ENCODE peak calls at places on chromosomes 6 and 20, in seven cellular contexts. Q is GM12878, Z is spleen, J is stomach, P is H1, R is breast epithelium, E is GM23338. I is an unnamed sample.

GRCh38 chr6:35764238-35764896 is 12.0 kb upstream of the CLPSL2 start:
- DNase-seq in Q (no peak), Z (no peak), J (no peak), P (peak), R (peak), E (peak), I (no peak)

GRCh38 chr6:75230484-75231325 is 12.9 kb downstream of the COX7A2 start:
- DNase-seq in Q (no peak), Z (no peak), J (no peak), P (no peak), R (no peak), E (peak), I (peak)

GRCh38 chr20:47235853-47236638 is 120.5 kb downstream of the ZMYND8 start:
- DNase-seq in Q (no peak), Z (no peak), J (no peak), P (no peak), R (no peak), E (no peak), I (no peak)

GRCh38 chr6:2426561-2427340 is 181.3 kb upstream of the GMDS start:
- DNase-seq in Q (no peak), Z (no peak), J (no peak), P (no peak), R (no peak), E (no peak), I (no peak)

GRCh38 chr20:6718660-6719059 is 48.8 kb upstream of the BMP2 start:
- DNase-seq in Q (no peak), Z (no peak), J (no peak), P (no peak), R (no peak), E (peak), I (no peak)

GRCh38 chr6:113414511-113414910 is 442.6 kb upstream of the MARCKS start:
- DNase-seq in Q (no peak), Z (no peak), J (peak), P (no peak), R (no peak), E (no peak), I (no peak)

GRCh38 chr6:43669050-43669921 is 18.3 kb downstream of the MRPS18A start:
- DNase-seq in Q (no peak), Z (no peak), J (peak), P (no peak), R (no peak), E (peak), I (no peak)

GRCh38 chr20:25285091-25285647 is 37.3 kb downstream of the PYGB start:
- DNase-seq in Q (no peak), Z (peak), J (peak), P (no peak), R (peak), E (peak), I (no peak)

GRCh38 chr6:37171141-37171969 is 1.4 kb downstream of the PIM1 start:
- DNase-seq in Q (no peak), Z (peak), J (peak), P (no peak), R (peak), E (peak), I (no peak)

GRCh38 chr20:38134427-38135281 is 30.4 kb downstream of the TGM2 start:
- DNase-seq in Q (no peak), Z (peak), J (no peak), P (no peak), R (no peak), E (peak), I (no peak)

GRCh38 chr6:7730852-7731251 is 5.0 kb downstream of the BMP6 start:
- DNase-seq in Q (no peak), Z (no peak), J (no peak), P (no peak), R (no peak), E (no peak), I (no peak)

GRCh38 chr6:151494235-151494950 is 576 bp downstream of the CCDC170 start:
- DNase-seq in Q (no peak), Z (peak), J (peak), P (no peak), R (peak), E (peak), I (no peak)

GRCh38 chr6:37109714-37110454 is 60.1 kb upstream of the PIM1 start:
- DNase-seq in Q (no peak), Z (no peak), J (no peak), P (no peak), R (no peak), E (no peak), I (no peak)

DNA sequence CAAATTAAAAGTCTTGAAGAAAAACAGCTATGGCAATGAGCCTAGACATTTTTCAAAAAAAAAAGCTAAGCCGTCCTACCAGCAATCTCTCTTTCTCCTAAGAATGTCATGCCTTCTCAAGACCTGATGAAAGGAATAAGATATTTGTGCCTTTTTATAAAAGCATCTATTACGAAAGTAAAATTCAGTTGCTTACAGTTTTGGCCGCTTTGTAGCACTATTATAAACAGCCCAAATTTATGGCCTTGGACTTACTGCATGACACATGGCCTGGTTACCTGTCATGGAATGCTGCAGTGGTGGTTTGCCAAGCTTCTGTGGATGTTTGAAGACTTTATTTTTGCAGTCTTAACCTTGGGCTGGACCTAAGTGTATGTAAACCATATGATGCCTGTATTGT is 22.2 kb upstream of the VAPB start:
- DNase-seq in Q (no peak), Z (no peak), J (no peak), P (no peak), R (no peak), E (no peak), I (no peak)
- TF ChIP-seq POLR2AphosphoS5 in Q (no peak), Z (no peak), J (peak), P (no peak), R (no peak), E (no peak), I (no peak)

GRCh38 chr6:54074591-54075195 is 36.5 kb upstream of the MLIP start:
- DNase-seq in Q (no peak), Z (no peak), J (no peak), P (no peak), R (no peak), E (peak), I (no peak)
- TF ChIP-seq POLR2AphosphoS5 in Q (no peak), Z (no peak), J (no peak), P (no peak), R (no peak), E (no peak), I (no peak)

GRCh38 chr20:45882469-45883099 is 1.6 kb downstream of the ZSWIM1 start:
- DNase-seq in Q (no peak), Z (peak), J (no peak), P (no peak), R (no peak), E (no peak), I (no peak)
- TF ChIP-seq POLR2AphosphoS5 in Q (no peak), Z (no peak), J (no peak), P (no peak), R (no peak), E (no peak), I (no peak)

GRCh38 chr6:112216699-112217551 is 37.4 kb downstream of the LAMA4 start:
- DNase-seq in Q (no peak), Z (no peak), J (no peak), P (no peak), R (no peak), E (no peak), I (no peak)

GRCh38 chr6:112218563-112218962 is 35.8 kb downstream of the LAMA4 start:
- DNase-seq in Q (no peak), Z (no peak), J (no peak), P (no peak), R (no peak), E (no peak), I (no peak)

GRCh38 chr6:112215901-112216300 is 38.5 kb downstream of the LAMA4 start:
- DNase-seq in Q (no peak), Z (no peak), J (no peak), P (no peak), R (no peak), E (no peak), I (no peak)

DNA sequence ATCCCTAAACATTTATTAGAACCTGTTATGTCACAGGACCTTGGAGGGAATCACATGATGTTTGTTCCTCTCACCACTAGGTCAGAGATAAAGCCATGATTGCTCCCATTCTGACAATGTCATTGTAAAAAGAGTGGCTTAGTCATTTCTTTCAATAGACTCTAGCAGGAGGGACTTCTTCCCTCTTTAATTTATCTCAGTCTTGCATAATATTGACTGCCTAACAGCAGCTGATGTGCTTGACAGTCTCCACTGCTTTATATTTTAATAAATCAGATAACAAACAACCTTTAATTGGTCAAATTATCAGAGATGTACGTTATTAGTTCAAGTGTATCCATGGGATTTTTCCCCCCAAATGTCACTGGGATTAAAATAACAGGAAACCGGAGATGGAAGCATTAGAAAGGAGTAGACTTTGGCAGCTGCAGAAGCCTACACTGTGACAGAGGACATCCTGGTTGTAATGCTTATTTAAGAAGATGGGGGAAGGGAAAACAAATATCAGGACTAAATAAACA is 39.6 kb downstream of the LAMA4 start:
- DNase-seq in Q (no peak), Z (no peak), J (no peak), P (no peak), R (no peak), E (no peak), I (no peak)
- TF ChIP-seq POLR2AphosphoS5 in Q (no peak), Z (no peak), J (no peak), P (no peak), R (no peak), E (no peak), I (no peak)

GRCh38 chr6:26156105-26156849 is 69.0 kb downstream of the HFE start:
- DNase-seq in Q (peak), Z (peak), J (peak), P (peak), R (peak), E (peak), I (no peak)

GRCh38 chr6:26156850-26157149 is 69.6 kb downstream of the HFE start:
- DNase-seq in Q (no peak), Z (no peak), J (no peak), P (no peak), R (no peak), E (no peak), I (no peak)

GRCh38 chr6:26158581-26159416 is 71.6 kb downstream of the HFE start:
- DNase-seq in Q (peak), Z (peak), J (peak), P (no peak), R (peak), E (peak), I (no peak)

GRCh38 chr6:26157838-26158580 is 70.8 kb downstream of the HFE start:
- DNase-seq in Q (peak), Z (peak), J (peak), P (peak), R (peak), E (peak), I (peak)

GRCh38 chr6:26157150-26157837 is 70.1 kb downstream of the HFE start:
- DNase-seq in Q (no peak), Z (peak), J (peak), P (peak), R (peak), E (peak), I (no peak)
- TF ChIP-seq POLR2AphosphoS5 in Q (peak), Z (no peak), J (peak), P (peak), R (peak), E (peak), I (peak)

GRCh38 chr6:146352163-146352562 is 191.5 kb upstream of the RAB32 start:
- DNase-seq in Q (no peak), Z (no peak), J (no peak), P (no peak), R (no peak), E (no peak), I (no peak)

GRCh38 chr6:146351018-146351417 is 192.6 kb upstream of the RAB32 start:
- DNase-seq in Q (no peak), Z (no peak), J (no peak), P (no peak), R (no peak), E (peak), I (no peak)

GRCh38 chr6:146345582-146345981 is 198.1 kb upstream of the RAB32 start:
- DNase-seq in Q (no peak), Z (no peak), J (no peak), P (no peak), R (no peak), E (peak), I (no peak)

GRCh38 chr6:146347090-146347489 is 196.5 kb upstream of the RAB32 start:
- DNase-seq in Q (no peak), Z (no peak), J (no peak), P (no peak), R (no peak), E (no peak), I (no peak)

DNA sequence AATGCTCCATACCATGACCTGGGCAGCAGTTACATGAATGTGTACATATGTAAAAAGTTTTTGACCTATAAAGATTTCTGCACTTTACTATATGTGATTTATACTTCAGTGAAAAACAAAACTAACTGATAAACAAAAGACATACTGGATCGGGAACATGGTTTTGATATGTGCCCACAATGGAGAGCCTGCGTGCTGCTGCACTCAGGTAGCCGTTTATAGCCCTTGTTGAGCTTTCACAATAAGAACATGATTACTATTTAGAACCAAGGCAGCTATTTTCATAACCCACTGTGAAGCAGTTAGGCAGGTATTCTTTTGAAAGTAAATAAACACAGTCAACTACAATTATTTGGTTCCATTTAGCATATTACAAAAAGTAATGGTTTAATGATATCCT is 195.9 kb upstream of the RAB32 start:
- DNase-seq in Q (no peak), Z (no peak), J (no peak), P (no peak), R (no peak), E (no peak), I (no peak)
- TF ChIP-seq POLR2AphosphoS5 in Q (no peak), Z (no peak), J (no peak), P (no peak), R (no peak), E (no peak), I (no peak)

GRCh38 chr20:50399917-50400704 is 110.1 kb upstream of the PTPN1 start:
- DNase-seq in Q (no peak), Z (no peak), J (peak), P (no peak), R (no peak), E (no peak), I (no peak)
- TF ChIP-seq POLR2AphosphoS5 in Q (no peak), Z (no peak), J (no peak), P (no peak), R (no peak), E (no peak), I (no peak)

I was measured in SK-N-MC.